ENCODE peak calls at places on chromosomes 1 and 21, in six cellular contexts. F, X, L, Y, P and B are unnamed samples.

GRCh38 chr1:115338457-115338820 is 390 bp upstream of the NGF start:
- DNase-seq in P (no peak), Y (no peak), L (no peak), F (no peak), X (peak; percentile 50), B (no peak)

GRCh38 chr1:93775224-93775623 is 93.6 kb upstream of the BCAR3 start:
- DNase-seq in Y (peak; percentile 97), P (no peak), X (no peak), L (no peak), F (no peak), B (peak; percentile 57)

GRCh38 chr1:67987046-67987799 is 63.2 kb downstream of the DIRAS3 start:
- DNase-seq in P (no peak), F (no peak), X (no peak), Y (no peak), L (no peak), B (no peak)

GRCh38 chr1:169890761-169891538 is 2.7 kb downstream of the SCYL3 start:
- DNase-seq in P (no peak), L (no peak), Y (peak; percentile 85), X (no peak), F (no peak), B (peak; percentile 53)

GRCh38 chr1:32878183-32878582 is 7.5 kb upstream of the FNDC5 start:
- DNase-seq in F (no peak), P (no peak), Y (peak; percentile 69), L (no peak), X (no peak), B (no peak)

GRCh38 chr21:38170705-38171682 is 85.8 kb upstream of the KCNJ15 start:
- DNase-seq in L (no peak), F (no peak), X (no peak), Y (no peak), P (no peak), B (no peak)

GRCh38 chr1:34083974-34084373 is 81.1 kb downstream of the CSMD2 start:
- DNase-seq in X (no peak), P (no peak), Y (no peak), F (no peak), L (no peak), B (no peak)

GRCh38 chr1:89100366-89100765 is 25.5 kb downstream of the GBP2 start:
- DNase-seq in X (no peak), P (no peak), F (no peak), L (no peak), Y (no peak), B (no peak)

GRCh38 chr1:33147997-33148314 is 33.9 kb downstream of the TRIM62 start:
- DNase-seq in F (no peak), P (no peak), X (no peak), Y (peak; percentile 44), L (no peak), B (no peak)

GRCh38 chr1:89306273-89306672 is 33.6 kb upstream of the GBP5 start:
- DNase-seq in P (no peak), F (no peak), X (no peak), Y (no peak), L (no peak), B (no peak)

GRCh38 chr1:25873120-25873519 is 2.4 kb downstream of the PAQR7 start:
- DNase-seq in Y (no peak), X (no peak), F (no peak), P (no peak), L (no peak), B (no peak)

GRCh38 chr1:100481320-100481719 is 56.6 kb upstream of the GPR88 start:
- DNase-seq in Y (no peak), L (no peak), X (no peak), F (no peak), P (no peak), B (no peak)

GRCh38 chr1:8914471-8914870 is 31.2 kb upstream of the CA6 start:
- DNase-seq in X (no peak), L (no peak), F (no peak), P (no peak), Y (no peak), B (no peak)

GRCh38 chr1:25989860-25990650 is 7.8 kb downstream of the PAFAH2 start:
- DNase-seq in F (no peak), P (no peak), L (no peak), Y (no peak), X (no peak), B (no peak)

GRCh38 chr1:25797939-25798338 is 2.1 kb upstream of the SELENON start:
- DNase-seq in X (peak; percentile 67), L (no peak), P (no peak), F (no peak), Y (peak; percentile 69), B (no peak)

GRCh38 chr1:2788506-2789163 is 12.9 kb downstream of the TTC34 start:
- DNase-seq in Y (no peak), F (no peak), L (no peak), P (no peak), X (no peak), B (no peak)

GRCh38 chr1:200916681-200917080 is 22.0 kb downstream of the INAVA start:
- DNase-seq in L (no peak), Y (no peak), P (no peak), X (no peak), F (no peak), B (no peak)

GRCh38 chr21:46608672-46609111 is 3.8 kb upstream of the S100B start:
- DNase-seq in L (no peak), X (no peak), Y (no peak), P (no peak), F (no peak), B (no peak)

GRCh38 chr21:28705616-28706015 is 287.1 kb downstream of the LTN1 start:
- DNase-seq in Y (no peak), X (no peak), P (no peak), L (no peak), F (no peak), B (no peak)

GRCh38 chr1:48114596-48115384 is 107.7 kb upstream of the SLC5A9 start:
- DNase-seq in P (no peak), L (no peak), X (no peak), Y (no peak), F (no peak), B (no peak)

GRCh38 chr1:225813250-225813964 is 3.5 kb downstream of the EPHX1 start:
- DNase-seq in L (no peak), X (peak; percentile 80), Y (peak; percentile 80), F (no peak), P (no peak), B (peak; percentile 66)

GRCh38 chr1:193520472-193520871 is 334.1 kb upstream of the B3GALT2 start:
- DNase-seq in F (no peak), P (no peak), Y (no peak), L (no peak), X (no peak), B (no peak)

GRCh38 chr1:8603220-8603616 is 214.2 kb downstream of the RERE start:
- DNase-seq in F (no peak), P (no peak), X (no peak), Y (peak; percentile 65), L (no peak), B (no peak)

GRCh38 chr1:12386130-12386529 is 156.3 kb downstream of the VPS13D start:
- DNase-seq in F (no peak), P (peak; percentile 14), X (no peak), Y (peak; percentile 80), L (no peak), B (no peak)

GRCh38 chr1:226549937-226550670 is 1.5 kb downstream of the STUM start:
- DNase-seq in F (no peak), Y (peak; percentile 87), P (no peak), L (no peak), X (peak; percentile 65), B (no peak)

GRCh38 chr1:194296201-194296600 is 1109.8 kb upstream of the B3GALT2 start:
- DNase-seq in X (no peak), F (no peak), L (no peak), Y (peak; percentile 56), P (no peak), B (no peak)